ENCODE peak calls at places on chromosome 11, in five cellular contexts. J, K, N, U and A are unnamed samples.

GRCh38 chr11:92709329-92709728 is 260.1 kb upstream of the MTNR1B start:
- DNase-seq in K (no peak), N (no peak), U (no peak), J (no peak), A (no peak)

GRCh38 chr11:4626207-4627105 is 10.8 kb upstream of the OR51D1 start:
- DNase-seq in K (no peak), U (no peak), J (peak), N (peak), A (peak)

GRCh38 chr11:35170503-35170902 is 31.5 kb downstream of the CD44 start:
- DNase-seq in K (no peak), U (no peak), N (no peak), J (no peak), A (no peak)

GRCh38 chr11:124643605-124644425 is 21.2 kb downstream of the TBRG1 start:
- DNase-seq in U (no peak), K (no peak), J (no peak), N (no peak), A (no peak)

GRCh38 chr11:32916994-32917393 is 24.4 kb downstream of the QSER1 start:
- DNase-seq in K (no peak), U (no peak), N (no peak), J (no peak), A (no peak)

GRCh38 chr11:112498701-112499100 is 238.0 kb upstream of the PLET1 start:
- DNase-seq in N (no peak), U (no peak), J (no peak), K (no peak), A (no peak)

GRCh38 chr11:126924381-126924780 is 76.2 kb downstream of the KIRREL3 start:
- DNase-seq in N (no peak), U (no peak), K (no peak), J (no peak), A (no peak)

GRCh38 chr11:78392854-78393253 is 24.8 kb downstream of the GAB2 start:
- DNase-seq in U (no peak), J (no peak), K (no peak), N (no peak), A (no peak)